ENCODE peak calls at places on chromosomes 4 and X, in eight cellular contexts. C is H54, P is esophagus squamous epithelium, J is lower leg skin, T is esophagus muscularis mucosa, E is breast epithelium, U is HepG2, X is upper lobe of left lung. S is an unnamed sample.

GRCh38 chr4:4673070-4673469 is 131.2 kb upstream of the STX18 start:
- DNase-seq in C (peak; percentile 51), X (peak; percentile 31), J (peak; percentile 29), E (no peak), T (no peak), U (no peak), P (no peak), S (peak; percentile 13)

GRCh38 chrX:109487640-109488039 is 5.8 kb upstream of the GUCY2F start:
- DNase-seq in X (no peak), E (no peak), U (no peak), C (no peak), P (no peak), T (no peak), J (no peak), S (no peak)

GRCh38 chrX:155048997-155049619 is 21.8 kb downstream of the CMC4 start:
- DNase-seq in X (no peak), P (no peak), E (no peak), J (no peak), C (no peak), T (no peak), U (peak; percentile 35), S (peak; percentile 79)

GRCh38 chrX:130082244-130083106 is 27.8 kb downstream of the ELF4 start:
- DNase-seq in X (peak; percentile 68), U (no peak), E (no peak), J (peak; percentile 43), P (no peak), C (no peak), T (no peak), S (peak; percentile 65)

GRCh38 chr4:180380733-180381132 is 1862.5 kb upstream of the TENM3 start:
- DNase-seq in E (no peak), U (no peak), C (peak; percentile 4), J (no peak), P (no peak), T (no peak), X (no peak), S (no peak)

GRCh38 chr4:906311-907102 is 25.6 kb downstream of the GAK start:
- DNase-seq in J (no peak), X (no peak), U (no peak), T (no peak), P (no peak), C (no peak), E (no peak), S (no peak)

GRCh38 chrX:30620980-30621716 is 32.1 kb upstream of the GK start:
- DNase-seq in C (peak; percentile 23), U (no peak), T (no peak), X (no peak), E (no peak), P (no peak), J (peak; percentile 43), S (peak; percentile 9)

GRCh38 chr4:150402968-150403367 is 179.0 kb upstream of the MAB21L2 start:
- DNase-seq in T (no peak), C (no peak), U (no peak), E (no peak), X (no peak), J (no peak), P (no peak), S (peak; percentile 17)

GRCh38 chr4:77220841-77221613 is 64.0 kb downstream of the CCNG2 start:
- DNase-seq in E (no peak), U (no peak), J (no peak), P (no peak), C (no peak), X (no peak), T (peak; percentile 78), S (no peak)

GRCh38 chrX:119622356-119623232 is 16.4 kb upstream of the NKRF start:
- DNase-seq in J (no peak), P (no peak), U (no peak), T (no peak), C (no peak), E (no peak), X (no peak), S (no peak)

GRCh38 chr4:34108456-34108855 is 2135.9 kb downstream of the ARAP2 start:
- DNase-seq in T (no peak), E (no peak), J (no peak), P (no peak), X (no peak), C (no peak), U (no peak), S (no peak)

GRCh38 chrX:82585868-82586267 is 922.2 kb upstream of the POU3F4 start:
- DNase-seq in P (no peak), C (no peak), T (no peak), U (no peak), X (no peak), J (no peak), E (no peak), S (no peak)

GRCh38 chr4:169628579-169628978 is 8.2 kb downstream of the CLCN3 start:
- DNase-seq in T (no peak), E (no peak), P (no peak), X (no peak), U (no peak), J (no peak), C (no peak), S (peak; percentile 42)

GRCh38 chrX:14712096-14712495 is 160.8 kb downstream of the FANCB start:
- DNase-seq in C (no peak), P (no peak), J (no peak), E (no peak), T (no peak), U (peak; percentile 1), X (no peak), S (no peak)

GRCh38 chrX:18098704-18099103 is 122.0 kb downstream of the BEND2 start:
- DNase-seq in U (no peak), E (no peak), C (no peak), P (no peak), J (no peak), X (peak; percentile 24), T (no peak), S (no peak)

GRCh38 chr4:156686120-156686519 is 285.5 kb downstream of the PDGFC start:
- DNase-seq in U (no peak), C (no peak), T (no peak), J (no peak), E (no peak), X (no peak), P (no peak), S (no peak)

GRCh38 chr4:101128473-101128872 is 218.9 kb downstream of the PPP3CA start:
- DNase-seq in U (no peak), C (no peak), J (no peak), E (no peak), T (no peak), P (no peak), X (no peak), S (no peak)

GRCh38 chrX:154918060-154918483 is 31.9 kb downstream of the F8A1 start:
- DNase-seq in E (peak; percentile 51), J (peak; percentile 20), C (peak; percentile 14), P (no peak), U (peak; percentile 48), X (no peak), T (no peak), S (peak; percentile 56)

GRCh38 chr4:53591372-53591892 is at the start of gene LNX1:
- DNase-seq in C (no peak), X (peak; percentile 33), U (no peak), J (peak; percentile 71), P (peak; percentile 3), T (peak; percentile 21), E (peak; percentile 90), S (no peak)
- TF ChIP-seq POLR2A in C (no peak), X (no peak), U (no peak), J (no peak), P (peak; percentile 69), T (no peak), E (no peak), S (no peak)

DNA sequence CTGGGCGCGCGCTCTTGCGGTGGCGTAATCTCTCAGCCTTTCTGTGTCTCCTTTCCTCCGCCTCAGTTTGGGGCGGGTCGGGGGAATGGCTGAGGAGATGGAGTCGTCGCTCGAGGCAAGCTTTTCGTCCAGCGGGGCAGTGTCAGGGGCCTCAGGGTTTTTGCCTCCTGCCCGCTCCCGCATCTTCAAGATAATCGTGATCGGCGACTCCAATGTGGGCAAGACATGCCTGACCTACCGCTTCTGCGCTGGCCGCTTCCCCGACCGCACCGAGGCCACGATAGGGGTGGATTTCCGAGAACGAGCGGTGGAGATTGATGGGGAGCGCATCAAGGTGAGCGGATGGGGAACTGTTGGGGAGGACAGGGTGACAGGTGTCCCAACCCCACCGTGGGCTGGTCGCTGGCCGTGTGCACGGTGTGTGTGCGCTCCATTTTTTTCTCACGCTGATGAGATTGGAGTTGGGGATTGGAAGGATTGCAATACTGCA is at the start of gene RAB33B:
- DNase-seq in P (no peak), X (no peak), E (no peak), J (peak; percentile 93), C (no peak), U (no peak), T (no peak), S (no peak)
- TF ChIP-seq POLR2A in P (peak; percentile 83), X (no peak), E (peak; percentile 92), J (peak; percentile 83), C (peak; percentile 53), U (peak; percentile 11), T (peak; percentile 94), S (no peak)

DNA sequence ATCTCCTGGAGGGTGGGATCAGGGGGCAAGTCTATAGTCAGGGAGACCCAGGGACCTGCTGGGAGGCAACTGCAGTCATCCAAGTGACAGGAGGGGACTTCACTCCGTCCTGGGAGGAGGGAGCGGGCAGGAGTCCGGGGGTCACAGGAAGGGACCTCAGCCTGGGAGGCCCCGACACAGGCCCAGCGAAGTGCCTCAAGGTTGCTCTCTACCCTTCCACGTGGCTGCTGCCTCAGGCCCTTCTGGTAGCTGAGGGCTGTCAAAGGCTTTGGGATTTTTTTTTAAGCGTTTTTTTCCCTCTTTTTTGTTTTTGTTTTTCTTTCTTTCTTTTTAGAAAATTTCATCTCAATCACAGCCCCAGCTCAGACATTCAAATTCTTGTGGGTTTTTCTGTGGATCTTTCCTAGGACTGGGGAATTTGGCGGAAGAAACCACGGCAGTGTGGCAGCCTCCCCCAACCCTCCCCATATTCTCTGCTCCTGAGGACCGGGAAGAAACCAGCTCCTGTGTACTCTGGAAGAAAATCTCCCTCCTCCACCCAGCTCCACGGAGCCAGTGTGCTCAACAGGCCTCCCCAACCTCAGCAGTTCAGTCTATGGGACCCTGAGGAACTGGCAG is 1.4 kb upstream of the HAUS7 start:
- DNase-seq in T (no peak), P (no peak), X (no peak), E (no peak), J (no peak), C (no peak), U (no peak), S (no peak)
- TF ChIP-seq POLR2A in T (no peak), P (no peak), X (no peak), E (no peak), J (no peak), C (no peak), U (no peak), S (no peak)

GRCh38 chrX:47571215-47571614 is 10.2 kb downstream of the ARAF start:
- DNase-seq in C (no peak), U (no peak), T (no peak), P (no peak), J (no peak), E (no peak), X (no peak), S (no peak)

GRCh38 chrX:47573334-47574095 is 8.7 kb upstream of the TIMP1 start:
- DNase-seq in X (no peak), E (no peak), J (no peak), C (no peak), U (no peak), P (no peak), T (no peak), S (no peak)

GRCh38 chrX:47574096-47574553 is 8.1 kb upstream of the TIMP1 start:
- DNase-seq in U (no peak), E (no peak), P (no peak), X (peak; percentile 80), T (no peak), J (no peak), C (no peak), S (no peak)

GRCh38 chrX:47571896-47572295 is 10.3 kb upstream of the TIMP1 start:
- DNase-seq in P (no peak), E (no peak), U (no peak), C (no peak), T (no peak), X (no peak), J (no peak), S (no peak)

GRCh38 chrX:47572773-47573333 is 9.4 kb upstream of the TIMP1 start:
- DNase-seq in E (no peak), U (no peak), P (no peak), J (no peak), C (no peak), X (no peak), T (no peak), S (no peak)
- TF ChIP-seq POLR2A in E (no peak), U (no peak), P (no peak), J (no peak), C (no peak), X (no peak), T (no peak), S (peak; percentile 21)

S was measured in erythroblast.